ENCODE peak calls at places on chromosomes 11 and 22, in five cellular contexts. One of them, this sample, is unnamed.

GRCh38 chr11:111378773-111379499 is at the start of gene POU2AF1:
- DNase-seq in uterus: no peak
- DNase-seq in activated CD4-positive, alpha-beta memory T cell treated with anti-CD3 and anti-CD28 coated beads for 36 hours: peak; percentile 88
- DNase-seq in H9: peak; percentile 47
- DNase-seq in tibial nerve: no peak
- DNase-seq in this sample: no peak

GRCh38 chr11:377174-377865 is 8.0 kb downstream of the B4GALNT4 start:
- DNase-seq in uterus: no peak
- DNase-seq in activated CD4-positive, alpha-beta memory T cell treated with anti-CD3 and anti-CD28 coated beads for 36 hours: no peak
- DNase-seq in H9: no peak
- DNase-seq in tibial nerve: no peak
- DNase-seq in this sample: no peak

GRCh38 chr11:25562417-25562816 is 769.5 kb upstream of the ANO3 start:
- DNase-seq in uterus: no peak
- DNase-seq in activated CD4-positive, alpha-beta memory T cell treated with anti-CD3 and anti-CD28 coated beads for 36 hours: no peak
- DNase-seq in H9: no peak
- DNase-seq in tibial nerve: no peak
- DNase-seq in this sample: no peak

GRCh38 chr11:2931771-2932738 is 2.8 kb upstream of the PHLDA2 start:
- DNase-seq in uterus: no peak
- DNase-seq in activated CD4-positive, alpha-beta memory T cell treated with anti-CD3 and anti-CD28 coated beads for 36 hours: no peak
- DNase-seq in H9: no peak
- DNase-seq in tibial nerve: no peak
- DNase-seq in this sample: no peak

GRCh38 chr22:46604306-46604690 is 15.9 kb upstream of the GRAMD4 start:
- DNase-seq in uterus: no peak
- DNase-seq in activated CD4-positive, alpha-beta memory T cell treated with anti-CD3 and anti-CD28 coated beads for 36 hours: peak; percentile 91
- DNase-seq in H9: no peak
- DNase-seq in tibial nerve: peak; percentile 33
- DNase-seq in this sample: peak; percentile 82

GRCh38 chr11:103610435-103610834 is 426.0 kb upstream of the DDI1 start:
- DNase-seq in uterus: no peak
- DNase-seq in activated CD4-positive, alpha-beta memory T cell treated with anti-CD3 and anti-CD28 coated beads for 36 hours: no peak
- DNase-seq in H9: no peak
- DNase-seq in tibial nerve: no peak
- DNase-seq in this sample: no peak

GRCh38 chr22:45473626-45474237 is 29.0 kb upstream of the FBLN1 start:
- DNase-seq in uterus: no peak
- DNase-seq in activated CD4-positive, alpha-beta memory T cell treated with anti-CD3 and anti-CD28 coated beads for 36 hours: no peak
- DNase-seq in H9: no peak
- DNase-seq in tibial nerve: no peak
- DNase-seq in this sample: no peak

GRCh38 chr11:3939211-3939610 is 83.7 kb downstream of the STIM1 start:
- DNase-seq in uterus: no peak
- DNase-seq in activated CD4-positive, alpha-beta memory T cell treated with anti-CD3 and anti-CD28 coated beads for 36 hours: no peak
- DNase-seq in H9: no peak
- DNase-seq in tibial nerve: no peak
- DNase-seq in this sample: no peak

GRCh38 chr22:23207786-23208325 is 27.5 kb downstream of the BCR start:
- DNase-seq in uterus: no peak
- DNase-seq in activated CD4-positive, alpha-beta memory T cell treated with anti-CD3 and anti-CD28 coated beads for 36 hours: no peak
- DNase-seq in H9: no peak
- DNase-seq in tibial nerve: no peak
- DNase-seq in this sample: no peak

GRCh38 chr11:133808393-133809140 is 36.7 kb downstream of the SPATA19 start:
- DNase-seq in uterus: no peak
- DNase-seq in activated CD4-positive, alpha-beta memory T cell treated with anti-CD3 and anti-CD28 coated beads for 36 hours: no peak
- DNase-seq in H9: no peak
- DNase-seq in tibial nerve: no peak
- DNase-seq in this sample: peak; percentile 34

GRCh38 chr11:47161134-47161854 is 15.4 kb downstream of the ARFGAP2 start:
- DNase-seq in uterus: peak; percentile 62
- DNase-seq in activated CD4-positive, alpha-beta memory T cell treated with anti-CD3 and anti-CD28 coated beads for 36 hours: peak; percentile 68
- DNase-seq in H9: peak; percentile 88
- DNase-seq in tibial nerve: peak; percentile 69
- DNase-seq in this sample: peak; percentile 87

GRCh38 chr22:37521236-37521739 is 2.1 kb upstream of the CARD10 start:
- DNase-seq in uterus: no peak
- DNase-seq in activated CD4-positive, alpha-beta memory T cell treated with anti-CD3 and anti-CD28 coated beads for 36 hours: no peak
- DNase-seq in H9: no peak
- DNase-seq in tibial nerve: no peak
- DNase-seq in this sample: no peak

GRCh38 chr11:8671651-8672062 is 10.8 kb downstream of the TRIM66 start:
- DNase-seq in uterus: peak; percentile 54
- DNase-seq in activated CD4-positive, alpha-beta memory T cell treated with anti-CD3 and anti-CD28 coated beads for 36 hours: no peak
- DNase-seq in H9: peak; percentile 50
- DNase-seq in tibial nerve: peak; percentile 45
- DNase-seq in this sample: peak; percentile 68

GRCh38 chr22:42284643-42285181 is 14.3 kb upstream of the TCF20 start:
- DNase-seq in uterus: no peak
- DNase-seq in activated CD4-positive, alpha-beta memory T cell treated with anti-CD3 and anti-CD28 coated beads for 36 hours: no peak
- DNase-seq in H9: no peak
- DNase-seq in tibial nerve: no peak
- DNase-seq in this sample: no peak

GRCh38 chr11:118086913-118087768 is at the start of gene SMIM35:
- DNase-seq in uterus: no peak
- DNase-seq in activated CD4-positive, alpha-beta memory T cell treated with anti-CD3 and anti-CD28 coated beads for 36 hours: no peak
- DNase-seq in H9: no peak
- DNase-seq in tibial nerve: no peak
- DNase-seq in this sample: no peak

GRCh38 chr11:121886005-121886739 is 229.8 kb downstream of the BLID start:
- DNase-seq in uterus: peak; percentile 82
- DNase-seq in activated CD4-positive, alpha-beta memory T cell treated with anti-CD3 and anti-CD28 coated beads for 36 hours: no peak
- DNase-seq in H9: no peak
- DNase-seq in tibial nerve: peak; percentile 61
- DNase-seq in this sample: no peak

GRCh38 chr11:13333456-13333957 is 55.9 kb downstream of the BMAL1 start:
- DNase-seq in uterus: no peak
- DNase-seq in activated CD4-positive, alpha-beta memory T cell treated with anti-CD3 and anti-CD28 coated beads for 36 hours: no peak
- DNase-seq in H9: no peak
- DNase-seq in tibial nerve: no peak
- DNase-seq in this sample: no peak

GRCh38 chr22:48705159-48705916 is 1122.3 kb downstream of the BRD1 start:
- DNase-seq in uterus: no peak
- DNase-seq in activated CD4-positive, alpha-beta memory T cell treated with anti-CD3 and anti-CD28 coated beads for 36 hours: no peak
- DNase-seq in H9: no peak
- DNase-seq in tibial nerve: no peak
- DNase-seq in this sample: no peak

GRCh38 chr22:42991010-42991651 is 23.8 kb downstream of the PACSIN2 start:
- DNase-seq in uterus: no peak
- DNase-seq in activated CD4-positive, alpha-beta memory T cell treated with anti-CD3 and anti-CD28 coated beads for 36 hours: no peak
- DNase-seq in H9: no peak
- DNase-seq in tibial nerve: no peak
- DNase-seq in this sample: no peak

GRCh38 chr11:61541568-61541967 is 33.0 kb downstream of the LRRC10B start:
- DNase-seq in uterus: peak; percentile 28
- DNase-seq in activated CD4-positive, alpha-beta memory T cell treated with anti-CD3 and anti-CD28 coated beads for 36 hours: no peak
- DNase-seq in H9: peak; percentile 91
- DNase-seq in tibial nerve: no peak
- DNase-seq in this sample: peak; percentile 87

GRCh38 chr11:19071255-19071654 is 10.7 kb upstream of the MRGPRX2 start:
- DNase-seq in uterus: peak; percentile 55
- DNase-seq in activated CD4-positive, alpha-beta memory T cell treated with anti-CD3 and anti-CD28 coated beads for 36 hours: peak; percentile 69
- DNase-seq in H9: peak; percentile 80
- DNase-seq in tibial nerve: peak; percentile 38
- DNase-seq in this sample: peak; percentile 90

GRCh38 chr11:44305643-44306468 is 4.1 kb downstream of the ALX4 start:
- DNase-seq in uterus: no peak
- DNase-seq in activated CD4-positive, alpha-beta memory T cell treated with anti-CD3 and anti-CD28 coated beads for 36 hours: peak; percentile 56
- DNase-seq in H9: no peak
- DNase-seq in tibial nerve: no peak
- DNase-seq in this sample: no peak

GRCh38 chr11:130631119-130631518 is 182.7 kb downstream of the ADAMTS15 start:
- DNase-seq in uterus: no peak
- DNase-seq in activated CD4-positive, alpha-beta memory T cell treated with anti-CD3 and anti-CD28 coated beads for 36 hours: peak; percentile 48
- DNase-seq in H9: no peak
- DNase-seq in tibial nerve: no peak
- DNase-seq in this sample: no peak

GRCh38 chr11:86484164-86484794 is 109.6 kb downstream of the CCDC81 start:
- DNase-seq in uterus: peak; percentile 65
- DNase-seq in activated CD4-positive, alpha-beta memory T cell treated with anti-CD3 and anti-CD28 coated beads for 36 hours: no peak
- DNase-seq in H9: no peak
- DNase-seq in tibial nerve: peak; percentile 52
- DNase-seq in this sample: no peak

GRCh38 chr22:24009227-24010017 is 1.7 kb upstream of the CABIN1 start:
- DNase-seq in uterus: no peak
- DNase-seq in activated CD4-positive, alpha-beta memory T cell treated with anti-CD3 and anti-CD28 coated beads for 36 hours: no peak
- DNase-seq in H9: no peak
- DNase-seq in tibial nerve: no peak
- DNase-seq in this sample: peak; percentile 29

GRCh38 chr22:42436402-42436801 is 4.2 kb upstream of the NFAM1 start:
- DNase-seq in uterus: no peak
- DNase-seq in activated CD4-positive, alpha-beta memory T cell treated with anti-CD3 and anti-CD28 coated beads for 36 hours: no peak
- DNase-seq in H9: no peak
- DNase-seq in tibial nerve: no peak
- DNase-seq in this sample: no peak

GRCh38 chr11:111766834-111767142 is 599 bp upstream of the PPP2R1B start:
- DNase-seq in uterus: no peak
- DNase-seq in activated CD4-positive, alpha-beta memory T cell treated with anti-CD3 and anti-CD28 coated beads for 36 hours: no peak
- DNase-seq in H9: no peak
- DNase-seq in tibial nerve: no peak
- DNase-seq in this sample: peak; percentile 43

GRCh38 chr11:96620464-96621044 is 230.7 kb downstream of the JRKL start:
- DNase-seq in uterus: no peak
- DNase-seq in activated CD4-positive, alpha-beta memory T cell treated with anti-CD3 and anti-CD28 coated beads for 36 hours: no peak
- DNase-seq in H9: no peak
- DNase-seq in tibial nerve: no peak
- DNase-seq in this sample: no peak

GRCh38 chr11:79208126-79208525 is 232.7 kb downstream of the TENM4 start:
- DNase-seq in uterus: no peak
- DNase-seq in activated CD4-positive, alpha-beta memory T cell treated with anti-CD3 and anti-CD28 coated beads for 36 hours: no peak
- DNase-seq in H9: no peak
- DNase-seq in tibial nerve: no peak
- DNase-seq in this sample: no peak

GRCh38 chr11:128890543-128891409 is at the start of gene KCNJ5:
- DNase-seq in uterus: peak; percentile 23
- DNase-seq in activated CD4-positive, alpha-beta memory T cell treated with anti-CD3 and anti-CD28 coated beads for 36 hours: no peak
- DNase-seq in H9: peak; percentile 48
- DNase-seq in tibial nerve: no peak
- DNase-seq in this sample: no peak

GRCh38 chr11:78112588-78113275 is 26.7 kb downstream of the ALG8 start:
- DNase-seq in uterus: no peak
- DNase-seq in activated CD4-positive, alpha-beta memory T cell treated with anti-CD3 and anti-CD28 coated beads for 36 hours: no peak
- DNase-seq in H9: no peak
- DNase-seq in tibial nerve: no peak
- DNase-seq in this sample: no peak

GRCh38 chr11:68796779-68797178 is 44.9 kb downstream of the CPT1A start:
- DNase-seq in uterus: no peak
- DNase-seq in activated CD4-positive, alpha-beta memory T cell treated with anti-CD3 and anti-CD28 coated beads for 36 hours: no peak
- DNase-seq in H9: no peak
- DNase-seq in tibial nerve: no peak
- DNase-seq in this sample: no peak

This sample was measured in mesendoderm.